ENCODE peak calls at places on chromosome 4, in four cellular contexts. S, C, E and V are unnamed samples.

GRCh38 chr4:5361968-5362367 is 310.7 kb downstream of the STK32B start:
- DNase-seq in S (peak), C (no peak), E (no peak), V (peak)

GRCh38 chr4:159127745-159128518 is 25.1 kb downstream of the RAPGEF2 start:
- DNase-seq in S (no peak), C (no peak), E (no peak), V (no peak)

GRCh38 chr4:7872264-7872771 is 67.3 kb downstream of the AFAP1 start:
- DNase-seq in S (peak), C (no peak), E (peak), V (peak)

GRCh38 chr4:1207603-1208265 is 35.4 kb upstream of the SPON2 start:
- DNase-seq in S (peak), C (no peak), E (peak), V (peak)

GRCh38 chr4:39043058-39043696 is 11.0 kb upstream of the TMEM156 start:
- DNase-seq in S (peak), C (peak), E (no peak), V (peak)

GRCh38 chr4:149223659-149224058 is 592.0 kb downstream of the IQCM start:
- DNase-seq in S (peak), C (no peak), E (no peak), V (no peak)

GRCh38 chr4:6032249-6033244 is 14.3 kb upstream of the C4orf50 start:
- DNase-seq in S (no peak), C (no peak), E (peak), V (peak)

GRCh38 chr4:138938371-138938699 is 77.2 kb upstream of the NOCT start:
- DNase-seq in S (peak), C (peak), E (peak), V (peak)

GRCh38 chr4:71430609-71431008 is 91.8 kb downstream of the SLC4A4 start:
- DNase-seq in S (no peak), C (no peak), E (no peak), V (no peak)

GRCh38 chr4:38570647-38571326 is 93.2 kb upstream of the KLF3 start:
- DNase-seq in S (no peak), C (no peak), E (no peak), V (no peak)

GRCh38 chr4:165461176-165461835 is 82.5 kb downstream of the CPE start:
- DNase-seq in S (peak), C (no peak), E (no peak), V (peak)

GRCh38 chr4:67475155-67475554 is 70.1 kb downstream of the CENPC start:
- DNase-seq in S (peak), C (no peak), E (no peak), V (peak)

GRCh38 chr4:13160906-13161305 is 323.2 kb downstream of the RAB28 start:
- DNase-seq in S (peak), C (no peak), E (no peak), V (peak)